ENCODE peak calls at places on chromosomes 11 and 22, in four cellular contexts. One of them, this sample, is unnamed.

GRCh38 chr11:80783561-80783960 is 1342.7 kb upstream of the TENM4 start:
- DNase-seq in retinal pigment epithelial cell: no peak
- DNase-seq in endodermal cell: no peak
- DNase-seq in left ventricle myocardium inferior: no peak
- DNase-seq in this sample: no peak

GRCh38 chr22:24417901-24418641 is 9.3 kb upstream of the ADORA2A start:
- DNase-seq in retinal pigment epithelial cell: no peak
- DNase-seq in endodermal cell: no peak
- DNase-seq in left ventricle myocardium inferior: no peak
- DNase-seq in this sample: no peak

GRCh38 chr11:15006139-15006759 is 34.1 kb upstream of the CALCA start:
- DNase-seq in retinal pigment epithelial cell: peak; percentile 34
- DNase-seq in endodermal cell: no peak
- DNase-seq in left ventricle myocardium inferior: no peak
- DNase-seq in this sample: peak; percentile 10

GRCh38 chr22:23065069-23065451 is 5.3 kb upstream of the GNAZ start:
- DNase-seq in retinal pigment epithelial cell: no peak
- DNase-seq in endodermal cell: peak; percentile 22
- DNase-seq in left ventricle myocardium inferior: no peak
- DNase-seq in this sample: no peak

GRCh38 chr11:122340607-122341006 is 224.6 kb upstream of the BLID start:
- DNase-seq in retinal pigment epithelial cell: no peak
- DNase-seq in endodermal cell: no peak
- DNase-seq in left ventricle myocardium inferior: no peak
- DNase-seq in this sample: no peak

GRCh38 chr11:107565219-107565937 is at the start of gene ALKBH8:
- DNase-seq in retinal pigment epithelial cell: peak; percentile 13
- DNase-seq in endodermal cell: peak; percentile 93
- DNase-seq in left ventricle myocardium inferior: peak; percentile 79
- DNase-seq in this sample: no peak

GRCh38 chr11:119107538-119108150 is 500 bp downstream of the C2CD2L start:
- DNase-seq in retinal pigment epithelial cell: no peak
- DNase-seq in endodermal cell: peak; percentile 66
- DNase-seq in left ventricle myocardium inferior: no peak
- DNase-seq in this sample: no peak

GRCh38 chr22:39283312-39284141 is 35.9 kb downstream of the RPL3 start:
- DNase-seq in retinal pigment epithelial cell: no peak
- DNase-seq in endodermal cell: no peak
- DNase-seq in left ventricle myocardium inferior: peak; percentile 63
- DNase-seq in this sample: no peak

GRCh38 chr11:44708523-44709280 is 18.1 kb upstream of the TSPAN18 start:
- DNase-seq in retinal pigment epithelial cell: no peak
- DNase-seq in endodermal cell: no peak
- DNase-seq in left ventricle myocardium inferior: no peak
- DNase-seq in this sample: no peak

GRCh38 chr11:132028380-132029240 is 658.2 kb downstream of the NTM start:
- DNase-seq in retinal pigment epithelial cell: no peak
- DNase-seq in endodermal cell: peak; percentile 76
- DNase-seq in left ventricle myocardium inferior: peak; percentile 28
- DNase-seq in this sample: no peak

DNA sequence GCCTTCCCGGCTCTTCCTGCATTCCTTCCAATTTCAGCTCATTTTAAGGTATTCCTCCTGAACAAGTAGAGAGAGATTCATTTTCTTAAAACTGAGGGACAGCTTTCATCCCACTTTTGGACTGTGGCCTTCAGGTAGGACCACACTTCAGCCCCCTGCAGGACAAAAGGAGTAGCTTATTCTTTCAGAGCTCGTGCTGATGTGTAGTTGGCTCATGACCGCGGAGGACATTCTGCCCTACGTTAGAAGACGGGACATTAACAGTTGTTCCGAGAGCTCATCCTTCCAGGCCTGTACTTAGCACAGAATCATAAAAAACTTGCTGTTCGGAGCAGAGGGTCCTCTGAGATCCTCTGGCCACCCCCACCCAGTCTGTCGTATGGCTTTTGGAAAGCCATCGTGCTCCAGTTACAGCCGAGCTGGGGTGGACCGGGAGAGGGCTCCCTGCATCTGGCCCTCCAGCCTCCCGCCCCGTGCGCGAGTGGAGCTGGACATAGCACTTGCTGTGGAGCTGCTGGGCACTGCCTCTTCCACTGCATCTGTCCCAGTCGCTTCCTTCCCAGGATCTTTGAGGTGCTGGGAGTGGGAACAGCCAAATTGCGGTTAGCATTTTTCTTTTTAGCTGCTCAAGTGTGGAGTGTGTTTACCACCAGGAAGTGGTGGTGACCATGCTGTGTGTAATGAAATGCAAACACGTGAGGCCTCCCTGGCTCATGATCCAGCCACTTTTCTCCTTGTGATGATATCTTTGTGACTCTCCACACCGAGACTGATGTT is 250.3 kb downstream of the TBC1D22A start:
- DNase-seq in retinal pigment epithelial cell: no peak
- DNase-seq in endodermal cell: no peak
- DNase-seq in left ventricle myocardium inferior: no peak
- DNase-seq in this sample: peak; percentile 26
- TF ChIP-seq CTCF in retinal pigment epithelial cell: peak; percentile 37
- TF ChIP-seq CTCF in endodermal cell: peak; percentile 71
- TF ChIP-seq CTCF in left ventricle myocardium inferior: peak; percentile 17
- TF ChIP-seq CTCF in this sample: peak; percentile 17

DNA sequence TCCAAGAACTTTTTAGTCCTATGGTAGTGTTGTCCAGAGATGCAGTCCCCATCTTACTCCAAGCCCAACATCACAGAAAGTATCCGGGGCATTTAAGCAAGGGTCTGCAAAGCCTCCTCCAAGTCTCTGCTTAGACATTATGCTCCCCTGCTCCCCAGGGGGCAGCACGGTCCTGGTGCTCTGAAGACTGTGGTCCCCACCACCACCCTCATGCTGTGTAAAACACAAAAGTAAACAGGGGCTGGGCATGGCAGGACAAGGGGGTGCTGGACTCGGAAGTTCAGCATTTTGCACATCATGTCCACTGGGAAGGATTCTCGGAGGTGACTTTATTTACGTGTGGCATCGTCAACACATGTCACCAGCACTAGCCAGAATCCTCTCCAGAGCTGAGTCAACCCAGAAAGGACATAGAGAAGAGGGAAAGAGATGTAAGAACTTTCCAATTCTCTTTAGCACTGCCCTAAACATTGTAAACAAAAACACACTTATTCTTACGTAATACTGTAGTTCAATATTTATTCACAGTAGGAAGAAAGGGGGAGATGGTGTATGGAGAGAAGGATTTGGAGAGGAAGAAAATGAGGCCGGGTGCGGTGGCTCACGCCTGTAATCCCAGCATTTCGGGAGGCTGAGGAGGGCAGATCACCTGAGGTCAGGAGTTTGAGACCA is 37.7 kb downstream of the TCIRG1 start:
- DNase-seq in retinal pigment epithelial cell: no peak
- DNase-seq in endodermal cell: no peak
- DNase-seq in left ventricle myocardium inferior: no peak
- DNase-seq in this sample: no peak
- TF ChIP-seq CTCF in retinal pigment epithelial cell: peak; percentile 52
- TF ChIP-seq CTCF in endodermal cell: peak; percentile 36
- TF ChIP-seq CTCF in left ventricle myocardium inferior: peak; percentile 32
- TF ChIP-seq CTCF in this sample: peak; percentile 25

DNA sequence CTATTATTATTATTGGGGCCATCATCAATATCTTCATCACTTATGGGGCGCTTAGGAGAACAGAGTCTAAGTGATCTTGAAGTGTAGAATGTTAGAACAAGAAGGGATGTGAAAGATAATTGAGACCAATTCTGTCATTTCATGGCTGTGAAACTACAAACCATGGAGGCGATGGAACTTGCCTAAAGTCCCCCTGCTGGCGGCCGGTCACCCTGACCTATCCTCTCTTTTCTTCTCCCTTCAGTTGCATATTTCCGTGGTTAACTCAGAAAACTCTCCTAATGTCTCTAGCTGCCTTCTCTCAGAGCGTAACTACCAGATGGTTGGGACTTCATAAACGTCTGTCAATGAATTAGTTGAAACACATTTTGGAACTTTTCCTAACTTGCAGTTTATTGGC is 6.6 kb upstream of the OR4B1 start:
- DNase-seq in retinal pigment epithelial cell: no peak
- DNase-seq in endodermal cell: peak; percentile 78
- DNase-seq in left ventricle myocardium inferior: no peak
- DNase-seq in this sample: no peak
- TF ChIP-seq CTCF in retinal pigment epithelial cell: no peak
- TF ChIP-seq CTCF in endodermal cell: peak; percentile 74
- TF ChIP-seq CTCF in left ventricle myocardium inferior: peak; percentile 21
- TF ChIP-seq CTCF in this sample: peak; percentile 23

GRCh38 chr22:50002791-50003190 is 9.8 kb downstream of the IL17REL start:
- DNase-seq in retinal pigment epithelial cell: no peak
- DNase-seq in endodermal cell: no peak
- DNase-seq in left ventricle myocardium inferior: no peak
- DNase-seq in this sample: no peak
- TF ChIP-seq CTCF in retinal pigment epithelial cell: no peak
- TF ChIP-seq CTCF in endodermal cell: no peak
- TF ChIP-seq CTCF in left ventricle myocardium inferior: no peak
- TF ChIP-seq CTCF in this sample: no peak